ENCODE peak calls at places on chromosomes 3 and 15, in ten cellular contexts. S, M, E, O, P, T, L, A, H and G are unnamed samples. For H3K36me3, the result is how much of the 10 kb centered on the place peaks cover.

GRCh38 chr15:91855684-91856553 is 2.4 kb downstream of the SLCO3A1 start:
- DNase-seq in S (no peak), M (peak), E (peak), O (peak), P (no peak), T (no peak), L (no peak), A (no peak), H (peak), G (no peak)

GRCh38 chr15:36364377-36364776 is 215.0 kb upstream of the CDIN1 start:
- DNase-seq in S (no peak), M (no peak), E (no peak), O (no peak), P (no peak), T (no peak), L (no peak), A (no peak), H (no peak), G (no peak)

GRCh38 chr3:142817897-142818296 is 71.0 kb downstream of the PCOLCE2 start:
- DNase-seq in S (no peak), M (no peak), E (no peak), O (no peak), P (no peak), T (no peak), L (no peak), A (no peak), H (no peak), G (no peak)

GRCh38 chr3:141330718-141331369 is 37.5 kb upstream of the ZBTB38 start:
- DNase-seq in S (no peak), M (no peak), E (no peak), O (no peak), P (no peak), T (no peak), L (no peak), A (no peak), H (no peak), G (no peak)

GRCh38 chr3:138797508-138798038 is 37.2 kb downstream of the PIK3CB start:
- DNase-seq in S (no peak), M (no peak), E (no peak), O (no peak), P (no peak), T (no peak), L (no peak), A (no peak), H (no peak), G (no peak)

GRCh38 chr3:122355612-122356011 is 27.4 kb downstream of the MIX23 start:
- DNase-seq in S (no peak), M (no peak), E (no peak), O (no peak), P (no peak), T (no peak), L (no peak), A (no peak), H (no peak), G (no peak)

GRCh38 chr3:154193174-154193573 is 72.0 kb downstream of the ARHGEF26 start:
- DNase-seq in S (no peak), M (no peak), E (no peak), O (no peak), P (no peak), T (no peak), L (no peak), A (no peak), H (no peak), G (no peak)

GRCh38 chr3:134601539-134602439 is 49.0 kb downstream of the KY start:
- DNase-seq in S (no peak), M (peak), E (peak), O (peak), P (no peak), T (no peak), L (no peak), A (no peak), H (peak), G (peak)

GRCh38 chr3:40828741-40829415 is 304.1 kb downstream of the ZNF621 start:
- DNase-seq in S (no peak), M (no peak), E (no peak), O (no peak), P (no peak), T (no peak), L (no peak), A (no peak), H (no peak), G (no peak)

GRCh38 chr3:10357592-10358308 is 36.8 kb upstream of the SEC13 start:
- DNase-seq in S (no peak), M (no peak), E (no peak), O (no peak), P (no peak), T (no peak), L (no peak), A (no peak), H (no peak), G (no peak)

GRCh38 chr3:71641669-71642068 is 58.1 kb upstream of the FOXP1 start:
- DNase-seq in S (no peak), M (no peak), E (no peak), O (no peak), P (no peak), T (no peak), L (no peak), A (no peak), H (no peak), G (no peak)

GRCh38 chr3:114363554-114364202 is 69.8 kb downstream of the TIGIT start:
- DNase-seq in S (no peak), M (no peak), E (no peak), O (no peak), P (no peak), T (no peak), L (no peak), A (no peak), H (no peak), G (no peak)

GRCh38 chr15:57866149-57866736 is 159.7 kb downstream of the POLR2M start:
- DNase-seq in S (no peak), M (peak), E (peak), O (peak), P (no peak), T (peak), L (peak), A (peak), H (peak), G (no peak)

GRCh38 chr3:161913786-161914389 is 417.3 kb downstream of the OTOL1 start:
- DNase-seq in S (no peak), M (no peak), E (no peak), O (no peak), P (no peak), T (no peak), L (no peak), A (no peak), H (no peak), G (no peak)

GRCh38 chr3:154129625-154130024 is 8.4 kb downstream of the ARHGEF26 start:
- DNase-seq in S (no peak), M (no peak), E (no peak), O (no peak), P (no peak), T (no peak), L (no peak), A (no peak), H (no peak), G (no peak)

GRCh38 chr3:77459926-77460325 is 420.0 kb downstream of the ROBO2 start:
- DNase-seq in S (no peak), M (no peak), E (no peak), O (no peak), P (no peak), T (no peak), L (no peak), A (no peak), H (no peak), G (no peak)

GRCh38 chr3:31135546-31135945 is 241.1 kb upstream of the GADL1 start:
- DNase-seq in S (no peak), M (no peak), E (no peak), O (no peak), P (no peak), T (no peak), L (no peak), A (no peak), H (no peak), G (no peak)

GRCh38 chr3:112858410-112859069 is 11.9 kb upstream of the CD200R1L start:
- DNase-seq in S (no peak), M (no peak), E (no peak), O (peak), P (no peak), T (no peak), L (no peak), A (no peak), H (no peak), G (no peak)

GRCh38 chr3:52253314-52254260 is 8.0 kb downstream of the PPM1M start:
- DNase-seq in S (peak), M (no peak), E (no peak), O (no peak), P (no peak), T (no peak), L (no peak), A (no peak), H (no peak), G (no peak)

GRCh38 chr3:19931767-19932188 is 2.2 kb downstream of the EFHB start:
- DNase-seq in S (no peak), M (no peak), E (no peak), O (no peak), P (no peak), T (no peak), L (no peak), A (no peak), H (no peak), G (no peak)

GRCh38 chr3:188747487-188747886 is 424.3 kb upstream of the TPRG1 start:
- DNase-seq in S (no peak), M (no peak), E (no peak), O (no peak), P (no peak), T (no peak), L (no peak), A (no peak), H (no peak), G (no peak)

GRCh38 chr15:95363636-95364035 is 966.9 kb upstream of the NR2F2 start:
- DNase-seq in S (no peak), M (no peak), E (no peak), O (no peak), P (no peak), T (no peak), L (no peak), A (no peak), H (no peak), G (no peak)

GRCh38 chr3:30167511-30168135 is 438.8 kb upstream of the TGFBR2 start:
- DNase-seq in S (no peak), M (no peak), E (no peak), O (peak), P (no peak), T (no peak), L (no peak), A (no peak), H (no peak), G (no peak)

GRCh38 chr15:31352911-31353811 is 26.5 kb downstream of the KLF13 start:
- DNase-seq in S (no peak), M (no peak), E (no peak), O (peak), P (peak), T (peak), L (peak), A (peak), H (no peak), G (no peak)

GRCh38 chr3:128484404-128485282 is 8.4 kb downstream of the GATA2 start:
- DNase-seq in S (no peak), M (no peak), E (peak), O (peak), P (no peak), T (no peak), L (peak), A (no peak), H (peak), G (no peak)

GRCh38 chr15:62122249-62122648 is 42.8 kb downstream of the C2CD4B start:
- DNase-seq in S (no peak), M (no peak), E (no peak), O (no peak), P (no peak), T (no peak), L (no peak), A (no peak), H (no peak), G (no peak)

GRCh38 chr15:39125904-39126303 is 455.0 kb upstream of the THBS1 start:
- DNase-seq in S (no peak), M (no peak), E (peak), O (peak), P (no peak), T (no peak), L (no peak), A (no peak), H (peak), G (no peak)

DNA sequence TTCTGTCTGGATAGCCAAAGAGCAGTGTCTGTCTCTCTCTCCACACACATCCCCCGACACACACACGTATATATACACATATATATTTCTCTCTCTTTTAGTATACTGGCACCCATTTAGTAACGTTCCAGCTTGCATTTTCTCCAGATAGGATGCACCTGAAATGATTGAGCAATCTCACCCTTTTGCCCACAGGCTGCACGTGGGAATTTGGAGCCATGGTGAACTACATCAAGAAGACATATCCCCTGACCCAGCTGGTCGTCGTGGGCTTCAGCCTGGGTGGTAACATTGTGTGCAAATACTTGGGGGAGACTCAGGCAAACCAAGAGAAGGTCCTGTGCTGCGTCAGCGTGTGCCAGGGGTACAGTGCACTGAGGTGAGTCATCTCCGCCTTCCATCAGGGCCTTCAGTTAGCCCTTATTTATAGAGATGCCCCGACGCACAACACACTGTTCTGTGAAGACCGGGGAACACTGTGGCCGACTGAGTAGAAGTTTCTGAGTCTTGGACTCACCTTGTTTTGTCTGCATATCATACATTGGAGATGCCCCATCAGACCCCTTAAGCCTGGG is 45.7 kb downstream of the RLBP1 start:
- DNase-seq in S (no peak), M (no peak), E (no peak), O (no peak), P (no peak), T (no peak), L (no peak), A (no peak), H (no peak), G (peak)
- H3K36me3 ChIP-seq in S (under half), M (half or more), E (under half), O (under half), P (under half), T (under half), L (under half), A (half or more), H (under half), G (under half)

GRCh38 chr15:101025896-101026631 is 106.9 kb downstream of the LRRK1 start:
- DNase-seq in S (no peak), M (peak), E (no peak), O (no peak), P (no peak), T (peak), L (no peak), A (no peak), H (no peak), G (no peak)
- H3K36me3 ChIP-seq in S (under half), M (under half), E (under half), O (under half), P (under half), T (under half), L (under half), A (under half), H (under half), G (under half)

DNA sequence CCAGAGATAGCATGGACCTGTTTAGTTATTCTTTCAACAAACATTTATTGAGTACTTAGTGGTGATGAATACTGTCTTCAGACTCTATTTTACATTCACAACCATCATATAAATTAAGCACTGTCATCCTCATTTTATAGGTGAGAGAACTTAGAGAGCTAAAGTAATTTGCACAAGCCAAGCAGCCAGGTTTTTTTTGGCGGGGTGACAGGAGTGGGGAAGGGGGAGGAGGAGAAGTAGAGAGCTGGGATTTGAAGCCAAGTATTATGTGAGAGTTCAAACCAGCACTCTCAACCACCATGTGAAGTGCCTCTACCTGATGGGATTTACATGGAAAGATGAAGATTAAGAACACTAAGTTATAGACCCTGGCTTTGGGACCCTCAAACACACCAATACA is 547.4 kb upstream of the IL12A start:
- DNase-seq in S (no peak), M (no peak), E (no peak), O (no peak), P (no peak), T (no peak), L (no peak), A (no peak), H (no peak), G (no peak)
- H3K36me3 ChIP-seq in S (under half), M (under half), E (under half), O (under half), P (under half), T (under half), L (under half), A (under half), H (under half), G (under half)

DNA sequence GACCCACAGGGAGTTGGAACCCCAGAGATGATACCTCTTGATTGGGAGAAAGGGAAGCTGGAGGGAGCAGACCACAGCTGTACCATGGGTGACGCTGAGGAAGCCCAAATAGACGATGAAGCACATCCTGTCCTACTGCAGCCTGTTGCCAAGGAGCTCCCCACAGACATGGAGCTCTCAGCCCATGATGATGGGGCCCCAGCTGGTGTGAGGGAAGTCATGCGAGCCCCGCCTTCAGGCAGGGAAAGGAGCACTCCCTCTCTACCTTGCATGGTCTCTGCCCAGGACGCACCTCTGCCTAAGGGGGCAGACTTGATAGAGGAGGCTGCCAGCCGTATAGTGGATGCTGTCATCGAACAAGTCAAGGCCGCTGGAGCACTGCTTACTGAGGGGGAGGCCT is 201.1 kb downstream of the AKAP13 start:
- DNase-seq in S (no peak), M (peak), E (no peak), O (no peak), P (no peak), T (peak), L (peak), A (peak), H (no peak), G (peak)
- H3K36me3 ChIP-seq in S (under half), M (under half), E (under half), O (under half), P (under half), T (under half), L (under half), A (under half), H (under half), G (under half)

GRCh38 chr3:37029516-37030163 is 36.3 kb downstream of the MLH1 start:
- DNase-seq in S (no peak), M (no peak), E (no peak), O (no peak), P (no peak), T (no peak), L (no peak), A (no peak), H (no peak), G (no peak)

GRCh38 chr3:37031115-37031682 is 37.9 kb downstream of the MLH1 start:
- DNase-seq in S (no peak), M (no peak), E (no peak), O (no peak), P (no peak), T (peak), L (no peak), A (no peak), H (no peak), G (no peak)

GRCh38 chr3:37029111-37029510 is 35.8 kb downstream of the MLH1 start:
- DNase-seq in S (no peak), M (no peak), E (no peak), O (no peak), P (no peak), T (no peak), L (no peak), A (peak), H (no peak), G (no peak)

GRCh38 chr3:37028329-37028728 is 35.0 kb downstream of the MLH1 start:
- DNase-seq in S (no peak), M (no peak), E (no peak), O (no peak), P (no peak), T (peak), L (no peak), A (peak), H (no peak), G (no peak)

DNA sequence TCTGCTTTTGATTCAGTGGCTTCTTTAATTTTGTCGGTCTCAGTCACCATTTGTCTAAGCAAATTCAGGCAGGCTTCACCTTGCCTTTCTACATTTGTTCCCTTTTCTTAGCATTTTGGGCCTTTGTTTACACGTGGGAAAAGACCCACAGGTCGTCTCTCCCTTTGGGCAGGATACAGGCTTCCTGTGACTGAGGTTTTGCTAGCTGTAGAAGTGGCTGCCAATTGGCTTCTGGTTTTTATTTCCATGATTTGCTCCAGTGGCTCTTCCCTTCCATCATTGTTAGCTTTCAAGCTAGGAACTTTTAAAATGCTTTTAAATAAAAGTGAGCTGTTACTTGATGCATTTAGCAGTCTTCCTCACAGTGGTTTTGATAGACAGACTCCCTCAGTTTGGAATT is 37.3 kb downstream of the MLH1 start:
- DNase-seq in S (no peak), M (no peak), E (no peak), O (no peak), P (no peak), T (no peak), L (no peak), A (no peak), H (no peak), G (no peak)
- H3K36me3 ChIP-seq in S (under half), M (under half), E (under half), O (half or more), P (under half), T (under half), L (under half), A (under half), H (under half), G (under half)

DNA sequence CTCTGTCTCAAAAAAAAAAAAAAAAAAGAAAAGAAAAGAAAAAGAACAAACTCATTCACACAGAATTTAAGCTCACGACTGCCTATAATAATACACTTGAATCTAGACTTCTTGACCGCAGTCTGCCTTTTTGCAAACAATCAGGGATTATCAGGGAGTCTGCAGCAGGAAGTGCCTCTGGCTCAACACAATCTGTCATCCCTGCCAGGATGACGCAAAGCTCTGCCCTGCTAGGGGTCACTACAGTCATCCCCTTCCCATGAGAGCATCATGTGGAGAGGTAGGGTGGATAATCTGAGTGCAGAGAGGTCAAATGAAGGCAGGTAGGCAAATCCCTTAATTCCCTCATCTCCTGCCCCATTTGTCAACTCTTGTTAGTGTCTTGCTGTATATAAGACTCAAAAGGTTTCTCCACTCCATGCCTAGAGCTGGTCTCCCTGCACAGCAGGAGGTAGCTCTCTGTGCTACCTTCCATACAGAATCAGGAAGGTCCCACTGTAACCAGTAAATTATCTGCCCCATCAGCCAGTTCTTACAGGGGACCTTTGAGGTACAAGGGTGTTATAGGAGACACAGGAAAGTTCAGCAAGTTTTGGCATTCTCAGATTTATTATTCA is 4.2 kb downstream of the UBAP1L start:
- DNase-seq in S (no peak), M (no peak), E (no peak), O (no peak), P (no peak), T (no peak), L (no peak), A (no peak), H (peak), G (no peak)
- H3K36me3 ChIP-seq in S (under half), M (half or more), E (under half), O (under half), P (under half), T (under half), L (under half), A (under half), H (under half), G (under half)

DNA sequence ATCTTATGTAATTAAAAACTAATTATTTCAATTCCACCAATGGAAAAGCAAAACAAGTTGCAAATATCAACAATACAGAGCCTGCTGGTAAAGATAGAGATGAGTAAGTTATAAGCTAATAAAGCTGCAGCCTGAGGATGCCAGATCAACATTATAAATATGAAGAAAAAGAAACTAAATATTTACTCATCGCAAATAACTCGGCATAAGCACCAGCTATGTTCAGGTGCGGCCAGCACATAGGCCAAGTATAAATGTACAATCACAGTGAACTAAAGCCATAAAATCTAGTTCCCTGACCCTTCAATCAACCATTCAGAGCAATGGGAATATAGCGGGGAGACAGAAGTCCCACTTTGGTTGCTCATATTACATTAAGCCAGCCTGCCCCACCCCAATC is 7.7 kb upstream of the RSL24D1 start:
- DNase-seq in S (no peak), M (no peak), E (no peak), O (no peak), P (no peak), T (no peak), L (no peak), A (no peak), H (no peak), G (no peak)
- H3K36me3 ChIP-seq in S (under half), M (under half), E (under half), O (under half), P (under half), T (under half), L (under half), A (under half), H (under half), G (under half)